ENCODE peak calls at places on chromosomes 1 and 21, in nine cellular contexts. One of them, this sample, is unnamed.

GRCh38 chr1:88191917-88192316 is 492.2 kb upstream of the PKN2 start:
- DNase-seq in hypothalamus: no peak
- DNase-seq in left cardiac atrium: no peak
- DNase-seq in amniotic stem cell: no peak
- DNase-seq in heart left ventricle: no peak
- DNase-seq in activated effector memory CD4-positive, alpha-beta T cell treated with anti-CD3 and anti-CD28 coated beads, Interleukin-2, amount 50 U/mL, for 16 hours: no peak
- DNase-seq in sigmoid colon: no peak
- DNase-seq in kidney glomerular epithelial cell: no peak
- DNase-seq in C1 segment of cervical spinal cord: no peak
- DNase-seq in this sample: no peak

GRCh38 chr21:36964832-36965719 is 1.4 kb downstream of the HLCS start:
- DNase-seq in hypothalamus: no peak
- DNase-seq in left cardiac atrium: no peak
- DNase-seq in amniotic stem cell: no peak
- DNase-seq in heart left ventricle: no peak
- DNase-seq in activated effector memory CD4-positive, alpha-beta T cell treated with anti-CD3 and anti-CD28 coated beads, Interleukin-2, amount 50 U/mL, for 16 hours: no peak
- DNase-seq in sigmoid colon: no peak
- DNase-seq in kidney glomerular epithelial cell: no peak
- DNase-seq in C1 segment of cervical spinal cord: no peak
- DNase-seq in this sample: no peak

GRCh38 chr1:179380299-179380698 is 14.5 kb downstream of the AXDND1 start:
- DNase-seq in hypothalamus: no peak
- DNase-seq in left cardiac atrium: no peak
- DNase-seq in amniotic stem cell: peak
- DNase-seq in heart left ventricle: no peak
- DNase-seq in activated effector memory CD4-positive, alpha-beta T cell treated with anti-CD3 and anti-CD28 coated beads, Interleukin-2, amount 50 U/mL, for 16 hours: no peak
- DNase-seq in sigmoid colon: no peak
- DNase-seq in kidney glomerular epithelial cell: no peak
- DNase-seq in C1 segment of cervical spinal cord: no peak
- DNase-seq in this sample: no peak

GRCh38 chr1:53368314-53369033 is 40.6 kb upstream of the LRP8 start:
- DNase-seq in hypothalamus: peak
- DNase-seq in left cardiac atrium: peak
- DNase-seq in amniotic stem cell: no peak
- DNase-seq in heart left ventricle: peak
- DNase-seq in activated effector memory CD4-positive, alpha-beta T cell treated with anti-CD3 and anti-CD28 coated beads, Interleukin-2, amount 50 U/mL, for 16 hours: peak
- DNase-seq in sigmoid colon: no peak
- DNase-seq in kidney glomerular epithelial cell: no peak
- DNase-seq in C1 segment of cervical spinal cord: peak
- DNase-seq in this sample: no peak

GRCh38 chr21:25964009-25964408 is 206.6 kb downstream of the APP start:
- DNase-seq in hypothalamus: no peak
- DNase-seq in left cardiac atrium: no peak
- DNase-seq in amniotic stem cell: no peak
- DNase-seq in heart left ventricle: no peak
- DNase-seq in activated effector memory CD4-positive, alpha-beta T cell treated with anti-CD3 and anti-CD28 coated beads, Interleukin-2, amount 50 U/mL, for 16 hours: no peak
- DNase-seq in sigmoid colon: no peak
- DNase-seq in kidney glomerular epithelial cell: no peak
- DNase-seq in C1 segment of cervical spinal cord: no peak
- DNase-seq in this sample: no peak

GRCh38 chr1:46522184-46522968 is 29.1 kb downstream of the KNCN start:
- DNase-seq in hypothalamus: peak
- DNase-seq in left cardiac atrium: peak
- DNase-seq in amniotic stem cell: no peak
- DNase-seq in heart left ventricle: peak
- DNase-seq in activated effector memory CD4-positive, alpha-beta T cell treated with anti-CD3 and anti-CD28 coated beads, Interleukin-2, amount 50 U/mL, for 16 hours: peak
- DNase-seq in sigmoid colon: no peak
- DNase-seq in kidney glomerular epithelial cell: peak
- DNase-seq in C1 segment of cervical spinal cord: no peak
- DNase-seq in this sample: peak

GRCh38 chr21:46581780-46582307 is 23.0 kb downstream of the S100B start:
- DNase-seq in hypothalamus: no peak
- DNase-seq in left cardiac atrium: no peak
- DNase-seq in amniotic stem cell: no peak
- DNase-seq in heart left ventricle: no peak
- DNase-seq in activated effector memory CD4-positive, alpha-beta T cell treated with anti-CD3 and anti-CD28 coated beads, Interleukin-2, amount 50 U/mL, for 16 hours: peak
- DNase-seq in sigmoid colon: no peak
- DNase-seq in kidney glomerular epithelial cell: no peak
- DNase-seq in C1 segment of cervical spinal cord: no peak
- DNase-seq in this sample: no peak

GRCh38 chr1:164583196-164583595 is 24.2 kb downstream of the PBX1 start:
- DNase-seq in hypothalamus: no peak
- DNase-seq in left cardiac atrium: no peak
- DNase-seq in amniotic stem cell: no peak
- DNase-seq in heart left ventricle: no peak
- DNase-seq in activated effector memory CD4-positive, alpha-beta T cell treated with anti-CD3 and anti-CD28 coated beads, Interleukin-2, amount 50 U/mL, for 16 hours: no peak
- DNase-seq in sigmoid colon: no peak
- DNase-seq in kidney glomerular epithelial cell: no peak
- DNase-seq in C1 segment of cervical spinal cord: no peak
- DNase-seq in this sample: no peak

GRCh38 chr1:6807782-6808181 is 22.5 kb downstream of the CAMTA1 start:
- DNase-seq in hypothalamus: no peak
- DNase-seq in left cardiac atrium: no peak
- DNase-seq in amniotic stem cell: no peak
- DNase-seq in heart left ventricle: no peak
- DNase-seq in activated effector memory CD4-positive, alpha-beta T cell treated with anti-CD3 and anti-CD28 coated beads, Interleukin-2, amount 50 U/mL, for 16 hours: no peak
- DNase-seq in sigmoid colon: no peak
- DNase-seq in kidney glomerular epithelial cell: no peak
- DNase-seq in C1 segment of cervical spinal cord: no peak
- DNase-seq in this sample: no peak

GRCh38 chr1:145961109-145961424 is 3.2 kb upstream of the LIX1L start:
- DNase-seq in hypothalamus: no peak
- DNase-seq in left cardiac atrium: no peak
- DNase-seq in amniotic stem cell: no peak
- DNase-seq in heart left ventricle: no peak
- DNase-seq in activated effector memory CD4-positive, alpha-beta T cell treated with anti-CD3 and anti-CD28 coated beads, Interleukin-2, amount 50 U/mL, for 16 hours: no peak
- DNase-seq in sigmoid colon: no peak
- DNase-seq in kidney glomerular epithelial cell: no peak
- DNase-seq in C1 segment of cervical spinal cord: no peak
- DNase-seq in this sample: no peak

GRCh38 chr1:66351913-66352312 is 182.0 kb upstream of the SGIP1 start:
- DNase-seq in hypothalamus: no peak
- DNase-seq in left cardiac atrium: no peak
- DNase-seq in amniotic stem cell: no peak
- DNase-seq in heart left ventricle: no peak
- DNase-seq in activated effector memory CD4-positive, alpha-beta T cell treated with anti-CD3 and anti-CD28 coated beads, Interleukin-2, amount 50 U/mL, for 16 hours: peak
- DNase-seq in sigmoid colon: no peak
- DNase-seq in kidney glomerular epithelial cell: peak
- DNase-seq in C1 segment of cervical spinal cord: no peak
- DNase-seq in this sample: no peak

GRCh38 chr21:41931041-41931451 is 22.8 kb downstream of the C2CD2 start:
- DNase-seq in hypothalamus: no peak
- DNase-seq in left cardiac atrium: no peak
- DNase-seq in amniotic stem cell: no peak
- DNase-seq in heart left ventricle: no peak
- DNase-seq in activated effector memory CD4-positive, alpha-beta T cell treated with anti-CD3 and anti-CD28 coated beads, Interleukin-2, amount 50 U/mL, for 16 hours: no peak
- DNase-seq in sigmoid colon: peak
- DNase-seq in kidney glomerular epithelial cell: peak
- DNase-seq in C1 segment of cervical spinal cord: no peak
- DNase-seq in this sample: no peak

GRCh38 chr1:183385746-183386145 is 32.4 kb downstream of the NMNAT2 start:
- DNase-seq in hypothalamus: no peak
- DNase-seq in left cardiac atrium: no peak
- DNase-seq in amniotic stem cell: no peak
- DNase-seq in heart left ventricle: no peak
- DNase-seq in activated effector memory CD4-positive, alpha-beta T cell treated with anti-CD3 and anti-CD28 coated beads, Interleukin-2, amount 50 U/mL, for 16 hours: no peak
- DNase-seq in sigmoid colon: no peak
- DNase-seq in kidney glomerular epithelial cell: no peak
- DNase-seq in C1 segment of cervical spinal cord: no peak
- DNase-seq in this sample: no peak

GRCh38 chr1:42765271-42765670 is 1.6 kb downstream of the P3H1 start:
- DNase-seq in hypothalamus: no peak
- DNase-seq in left cardiac atrium: no peak
- DNase-seq in amniotic stem cell: no peak
- DNase-seq in heart left ventricle: no peak
- DNase-seq in activated effector memory CD4-positive, alpha-beta T cell treated with anti-CD3 and anti-CD28 coated beads, Interleukin-2, amount 50 U/mL, for 16 hours: no peak
- DNase-seq in sigmoid colon: no peak
- DNase-seq in kidney glomerular epithelial cell: peak
- DNase-seq in C1 segment of cervical spinal cord: no peak
- DNase-seq in this sample: no peak

GRCh38 chr1:153387785-153388184 is 3.1 kb downstream of the S100A8 start:
- DNase-seq in hypothalamus: no peak
- DNase-seq in left cardiac atrium: no peak
- DNase-seq in amniotic stem cell: no peak
- DNase-seq in heart left ventricle: no peak
- DNase-seq in activated effector memory CD4-positive, alpha-beta T cell treated with anti-CD3 and anti-CD28 coated beads, Interleukin-2, amount 50 U/mL, for 16 hours: no peak
- DNase-seq in sigmoid colon: no peak
- DNase-seq in kidney glomerular epithelial cell: no peak
- DNase-seq in C1 segment of cervical spinal cord: no peak
- DNase-seq in this sample: no peak

GRCh38 chr1:51638350-51638749 is 21.5 kb downstream of the OSBPL9 start:
- DNase-seq in hypothalamus: no peak
- DNase-seq in left cardiac atrium: no peak
- DNase-seq in amniotic stem cell: no peak
- DNase-seq in heart left ventricle: no peak
- DNase-seq in activated effector memory CD4-positive, alpha-beta T cell treated with anti-CD3 and anti-CD28 coated beads, Interleukin-2, amount 50 U/mL, for 16 hours: no peak
- DNase-seq in sigmoid colon: no peak
- DNase-seq in kidney glomerular epithelial cell: no peak
- DNase-seq in C1 segment of cervical spinal cord: no peak
- DNase-seq in this sample: no peak

GRCh38 chr1:171898956-171899355 is 57.7 kb downstream of the DNM3 start:
- DNase-seq in hypothalamus: peak
- DNase-seq in left cardiac atrium: no peak
- DNase-seq in amniotic stem cell: no peak
- DNase-seq in heart left ventricle: no peak
- DNase-seq in activated effector memory CD4-positive, alpha-beta T cell treated with anti-CD3 and anti-CD28 coated beads, Interleukin-2, amount 50 U/mL, for 16 hours: no peak
- DNase-seq in sigmoid colon: peak
- DNase-seq in kidney glomerular epithelial cell: no peak
- DNase-seq in C1 segment of cervical spinal cord: peak
- DNase-seq in this sample: no peak

GRCh38 chr1:243396876-243397275 is 141.0 kb downstream of the SDCCAG8 start:
- DNase-seq in hypothalamus: no peak
- DNase-seq in left cardiac atrium: no peak
- DNase-seq in amniotic stem cell: no peak
- DNase-seq in heart left ventricle: no peak
- DNase-seq in activated effector memory CD4-positive, alpha-beta T cell treated with anti-CD3 and anti-CD28 coated beads, Interleukin-2, amount 50 U/mL, for 16 hours: no peak
- DNase-seq in sigmoid colon: no peak
- DNase-seq in kidney glomerular epithelial cell: no peak
- DNase-seq in C1 segment of cervical spinal cord: no peak
- DNase-seq in this sample: no peak

GRCh38 chr1:221394011-221394544 is 347.8 kb downstream of the DUSP10 start:
- DNase-seq in hypothalamus: no peak
- DNase-seq in left cardiac atrium: no peak
- DNase-seq in amniotic stem cell: peak
- DNase-seq in heart left ventricle: no peak
- DNase-seq in activated effector memory CD4-positive, alpha-beta T cell treated with anti-CD3 and anti-CD28 coated beads, Interleukin-2, amount 50 U/mL, for 16 hours: no peak
- DNase-seq in sigmoid colon: no peak
- DNase-seq in kidney glomerular epithelial cell: peak
- DNase-seq in C1 segment of cervical spinal cord: no peak
- DNase-seq in this sample: no peak

GRCh38 chr1:108719654-108720435 is 7.1 kb downstream of the FNDC7 start:
- DNase-seq in hypothalamus: no peak
- DNase-seq in left cardiac atrium: peak
- DNase-seq in amniotic stem cell: peak
- DNase-seq in heart left ventricle: peak
- DNase-seq in activated effector memory CD4-positive, alpha-beta T cell treated with anti-CD3 and anti-CD28 coated beads, Interleukin-2, amount 50 U/mL, for 16 hours: no peak
- DNase-seq in sigmoid colon: no peak
- DNase-seq in kidney glomerular epithelial cell: peak
- DNase-seq in C1 segment of cervical spinal cord: no peak
- DNase-seq in this sample: no peak

GRCh38 chr21:31733521-31734149 is 1.7 kb upstream of the SCAF4 start:
- DNase-seq in hypothalamus: no peak
- DNase-seq in left cardiac atrium: no peak
- DNase-seq in amniotic stem cell: no peak
- DNase-seq in heart left ventricle: no peak
- DNase-seq in activated effector memory CD4-positive, alpha-beta T cell treated with anti-CD3 and anti-CD28 coated beads, Interleukin-2, amount 50 U/mL, for 16 hours: no peak
- DNase-seq in sigmoid colon: no peak
- DNase-seq in kidney glomerular epithelial cell: no peak
- DNase-seq in C1 segment of cervical spinal cord: no peak
- DNase-seq in this sample: no peak

GRCh38 chr1:43156026-43156425 is 16.1 kb downstream of the EBNA1BP2 start:
- DNase-seq in hypothalamus: no peak
- DNase-seq in left cardiac atrium: no peak
- DNase-seq in amniotic stem cell: no peak
- DNase-seq in heart left ventricle: no peak
- DNase-seq in activated effector memory CD4-positive, alpha-beta T cell treated with anti-CD3 and anti-CD28 coated beads, Interleukin-2, amount 50 U/mL, for 16 hours: no peak
- DNase-seq in sigmoid colon: no peak
- DNase-seq in kidney glomerular epithelial cell: no peak
- DNase-seq in C1 segment of cervical spinal cord: no peak
- DNase-seq in this sample: no peak

GRCh38 chr21:43362306-43362927 is 64.5 kb downstream of the SIK1 start:
- DNase-seq in hypothalamus: peak
- DNase-seq in left cardiac atrium: peak
- DNase-seq in amniotic stem cell: no peak
- DNase-seq in heart left ventricle: peak
- DNase-seq in activated effector memory CD4-positive, alpha-beta T cell treated with anti-CD3 and anti-CD28 coated beads, Interleukin-2, amount 50 U/mL, for 16 hours: peak
- DNase-seq in sigmoid colon: peak
- DNase-seq in kidney glomerular epithelial cell: no peak
- DNase-seq in C1 segment of cervical spinal cord: peak
- DNase-seq in this sample: peak

GRCh38 chr1:48688102-48688760 is 88.5 kb downstream of the BEND5 start:
- DNase-seq in hypothalamus: no peak
- DNase-seq in left cardiac atrium: no peak
- DNase-seq in amniotic stem cell: no peak
- DNase-seq in heart left ventricle: no peak
- DNase-seq in activated effector memory CD4-positive, alpha-beta T cell treated with anti-CD3 and anti-CD28 coated beads, Interleukin-2, amount 50 U/mL, for 16 hours: no peak
- DNase-seq in sigmoid colon: no peak
- DNase-seq in kidney glomerular epithelial cell: no peak
- DNase-seq in C1 segment of cervical spinal cord: no peak
- DNase-seq in this sample: no peak

GRCh38 chr1:35929730-35930592 is 944 bp upstream of the AGO3 start:
- DNase-seq in hypothalamus: peak
- DNase-seq in left cardiac atrium: peak
- DNase-seq in amniotic stem cell: no peak
- DNase-seq in heart left ventricle: peak
- DNase-seq in activated effector memory CD4-positive, alpha-beta T cell treated with anti-CD3 and anti-CD28 coated beads, Interleukin-2, amount 50 U/mL, for 16 hours: peak
- DNase-seq in sigmoid colon: peak
- DNase-seq in kidney glomerular epithelial cell: peak
- DNase-seq in C1 segment of cervical spinal cord: peak
- DNase-seq in this sample: peak

GRCh38 chr1:155170101-155170785 is 2.9 kb downstream of the KRTCAP2 start:
- DNase-seq in hypothalamus: no peak
- DNase-seq in left cardiac atrium: no peak
- DNase-seq in amniotic stem cell: no peak
- DNase-seq in heart left ventricle: no peak
- DNase-seq in activated effector memory CD4-positive, alpha-beta T cell treated with anti-CD3 and anti-CD28 coated beads, Interleukin-2, amount 50 U/mL, for 16 hours: peak
- DNase-seq in sigmoid colon: no peak
- DNase-seq in kidney glomerular epithelial cell: no peak
- DNase-seq in C1 segment of cervical spinal cord: no peak
- DNase-seq in this sample: no peak

GRCh38 chr21:23853796-23854379 is 1753.4 kb downstream of the MRPL39 start:
- DNase-seq in hypothalamus: no peak
- DNase-seq in left cardiac atrium: no peak
- DNase-seq in amniotic stem cell: peak
- DNase-seq in heart left ventricle: no peak
- DNase-seq in activated effector memory CD4-positive, alpha-beta T cell treated with anti-CD3 and anti-CD28 coated beads, Interleukin-2, amount 50 U/mL, for 16 hours: no peak
- DNase-seq in sigmoid colon: no peak
- DNase-seq in kidney glomerular epithelial cell: peak
- DNase-seq in C1 segment of cervical spinal cord: no peak
- DNase-seq in this sample: no peak

This sample was measured in breast epithelium.